ENCODE peak calls at places on chromosomes 4 and X, in six cellular contexts. I is heart left ventricle, F is mucosa of gallbladder, T is fibroblast of lung, N is T-helper 9 cell, P is NCI-H1092 treated with DMSO at 0.1 percent for 48 hours. C is an unnamed sample.

GRCh38 chr4:2545321-2546013 is 9.0 kb downstream of the FAM193A start:
- DNase-seq in P (no peak), F (no peak), N (no peak), T (no peak), I (no peak), C (no peak)

GRCh38 chr4:154491341-154491679 is 289 bp downstream of the DCHS2 start:
- DNase-seq in F (no peak), T (peak), I (no peak), P (no peak), N (no peak), C (no peak)

GRCh38 chr4:139769355-139769754 is 103.7 kb downstream of the MGST2 start:
- DNase-seq in I (no peak), N (no peak), P (no peak), F (no peak), T (no peak), C (no peak)

GRCh38 chr4:161252520-161253141 is 911.2 kb downstream of the FSTL5 start:
- DNase-seq in P (peak), N (no peak), T (peak), I (no peak), F (no peak), C (no peak)

GRCh38 chr4:130187587-130187986 is 1091.6 kb downstream of the C4orf33 start:
- DNase-seq in F (no peak), N (no peak), T (no peak), I (no peak), P (no peak), C (no peak)

GRCh38 chr4:121139533-121140222 is 24.4 kb downstream of the TNIP3 start:
- DNase-seq in T (peak), N (no peak), I (no peak), P (no peak), F (no peak), C (no peak)

GRCh38 chr4:128776794-128777216 is 32.7 kb upstream of the JADE1 start:
- DNase-seq in I (peak), T (peak), P (peak), N (no peak), F (peak), C (no peak)

GRCh38 chrX:150692837-150693781 is at the start of gene MTMR1:
- DNase-seq in I (peak), P (peak), F (no peak), N (peak), T (no peak), C (peak)

GRCh38 chrX:136816970-136817369 is 36.2 kb upstream of the ARHGEF6 start:
- DNase-seq in I (no peak), P (no peak), N (no peak), F (no peak), T (peak), C (no peak)

GRCh38 chr4:87717276-87718031 is 67.4 kb downstream of the DMP1 start:
- DNase-seq in I (no peak), P (no peak), F (no peak), N (no peak), T (peak), C (no peak)

GRCh38 chr4:12507868-12508481 is 976.2 kb downstream of the RAB28 start:
- DNase-seq in P (no peak), I (no peak), N (no peak), F (no peak), T (no peak), C (no peak)

GRCh38 chr4:40462326-40462725 is 127.2 kb downstream of the CHRNA9 start:
- DNase-seq in T (no peak), P (peak), I (no peak), F (no peak), N (no peak), C (no peak)

GRCh38 chr4:75037253-75037652 is 104.3 kb downstream of the PARM1 start:
- DNase-seq in T (no peak), P (no peak), F (no peak), N (no peak), I (no peak), C (no peak)

GRCh38 chr4:143421609-143422008 is 84.9 kb downstream of the GAB1 start:
- DNase-seq in I (no peak), F (no peak), N (no peak), P (no peak), T (peak), C (no peak)

GRCh38 chr4:16122225-16122624 is 38.4 kb upstream of the PROM1 start:
- DNase-seq in F (no peak), N (no peak), I (no peak), T (no peak), P (no peak), C (no peak)

GRCh38 chr4:16267639-16268038 is 41.4 kb upstream of the TAPT1 start:
- DNase-seq in I (no peak), P (no peak), T (no peak), N (no peak), F (no peak), C (no peak)

GRCh38 chr4:138275216-138275615 is 33.1 kb upstream of the SLC7A11 start:
- DNase-seq in N (no peak), P (no peak), F (no peak), T (no peak), I (no peak), C (no peak)

GRCh38 chr4:150600821-150601445 is 19.0 kb downstream of the MAB21L2 start:
- DNase-seq in P (no peak), T (no peak), F (no peak), I (no peak), N (no peak), C (no peak)

GRCh38 chr4:52037730-52038108 is 380 bp downstream of the SGCB start:
- DNase-seq in P (peak), T (peak), N (no peak), I (peak), F (peak), C (no peak)

GRCh38 chr4:86380176-86380724 is 20.4 kb upstream of the MAPK10 start:
- DNase-seq in P (peak), F (no peak), T (no peak), N (no peak), I (no peak), C (no peak)

GRCh38 chr4:100716416-100716815 is 198.6 kb upstream of the EMCN start:
- DNase-seq in F (no peak), I (no peak), T (no peak), N (no peak), P (no peak), C (no peak)

GRCh38 chr4:185224597-185224996 is 15.2 kb downstream of the SNX25 start:
- DNase-seq in N (no peak), F (no peak), I (no peak), P (no peak), T (no peak), C (no peak)

GRCh38 chr4:11428701-11429571 is at the start of gene HS3ST1:
- DNase-seq in N (no peak), T (peak), P (peak), F (peak), I (peak), C (no peak)

GRCh38 chr4:67580577-67580976 is 22.1 kb downstream of the STAP1 start:
- DNase-seq in N (no peak), F (no peak), I (no peak), T (no peak), P (no peak), C (no peak)

GRCh38 chr4:151004222-151004621 is 10.9 kb downstream of the LRBA start:
- DNase-seq in F (no peak), T (peak), N (no peak), P (no peak), I (no peak), C (no peak)

GRCh38 chr4:145435646-145436045 is 46.0 kb upstream of the SMAD1 start:
- DNase-seq in T (no peak), N (no peak), I (no peak), P (no peak), F (no peak), C (no peak)

GRCh38 chr4:150126880-150127236 is 48.6 kb downstream of the DCLK2 start:
- DNase-seq in T (peak), N (no peak), P (no peak), I (no peak), F (no peak), C (no peak)

GRCh38 chr4:135184715-135185114 is 983.1 kb upstream of the PABPC4L start:
- DNase-seq in I (no peak), T (no peak), N (no peak), P (no peak), F (no peak), C (no peak)

GRCh38 chrX:23953908-23954269 is 46.1 kb downstream of the CXorf58 start:
- DNase-seq in T (no peak), F (no peak), P (no peak), I (no peak), N (no peak), C (no peak)

GRCh38 chr4:24930136-24930535 is 17.3 kb upstream of the CCDC149 start:
- DNase-seq in F (no peak), I (no peak), N (no peak), P (no peak), T (peak), C (no peak)

GRCh38 chrX:17654116-17654515 is 83.2 kb upstream of the SCML1 start:
- DNase-seq in T (no peak), F (no peak), I (no peak), N (peak), P (no peak), C (peak)

GRCh38 chr4:26076896-26077295 is 162.9 kb downstream of the SMIM20 start:
- DNase-seq in P (no peak), T (peak), N (no peak), F (no peak), I (no peak), C (no peak)

GRCh38 chr4:111639876-111640275 is 505.4 kb upstream of the FAM241A start:
- DNase-seq in F (no peak), T (peak), I (no peak), P (no peak), N (no peak), C (no peak)

GRCh38 chrX:19705196-19705769 is 182.1 kb downstream of the SH3KBP1 start:
- DNase-seq in F (no peak), I (no peak), P (no peak), T (peak), N (no peak), C (no peak)

GRCh38 chr4:27003602-27004238 is 143.1 kb downstream of the STIM2 start:
- DNase-seq in P (no peak), F (no peak), T (peak), I (no peak), N (no peak), C (no peak)

GRCh38 chrX:78517124-78517523 is 142.0 kb downstream of the RTL3 start:
- DNase-seq in F (no peak), P (no peak), T (peak), N (peak), I (no peak), C (peak)

GRCh38 chr4:123449362-123449761 is 52.8 kb downstream of the SPRY1 start:
- DNase-seq in P (no peak), I (no peak), T (peak), N (no peak), F (no peak), C (no peak)